ENCODE peak calls at places on chromosomes 5 and 9, in four cellular contexts. One of them, this sample, is unnamed.

GRCh38 chr5:53071738-53072137 is 37.8 kb downstream of the MOCS2 start:
- DNase-seq in astrocyte of the spinal cord: no peak
- DNase-seq in breast epithelium: no peak
- DNase-seq in ovary: no peak
- DNase-seq in this sample: no peak

GRCh38 chr9:94638335-94639044 is 828 bp downstream of the FBP1 start:
- DNase-seq in astrocyte of the spinal cord: no peak
- DNase-seq in breast epithelium: no peak
- DNase-seq in ovary: no peak
- DNase-seq in this sample: no peak

GRCh38 chr5:179153341-179153901 is 93.2 kb downstream of the ZNF354C start:
- DNase-seq in astrocyte of the spinal cord: no peak
- DNase-seq in breast epithelium: no peak
- DNase-seq in ovary: no peak
- DNase-seq in this sample: no peak

GRCh38 chr9:112819635-112820496 is 69.3 kb downstream of the SNX30 start:
- DNase-seq in astrocyte of the spinal cord: peak
- DNase-seq in breast epithelium: no peak
- DNase-seq in ovary: peak
- DNase-seq in this sample: no peak

GRCh38 chr9:22237497-22238363 is 208.9 kb upstream of the DMRTA1 start:
- DNase-seq in astrocyte of the spinal cord: peak
- DNase-seq in breast epithelium: no peak
- DNase-seq in ovary: no peak
- DNase-seq in this sample: no peak

GRCh38 chr5:16841416-16841815 is 94.7 kb downstream of the MYO10 start:
- DNase-seq in astrocyte of the spinal cord: no peak
- DNase-seq in breast epithelium: no peak
- DNase-seq in ovary: no peak
- DNase-seq in this sample: no peak

GRCh38 chr5:91591076-91591475 is 208.0 kb upstream of the ARRDC3 start:
- DNase-seq in astrocyte of the spinal cord: peak
- DNase-seq in breast epithelium: no peak
- DNase-seq in ovary: no peak
- DNase-seq in this sample: no peak

GRCh38 chr5:142859037-142859436 is 88.9 kb downstream of the ARHGAP26 start:
- DNase-seq in astrocyte of the spinal cord: no peak
- DNase-seq in breast epithelium: no peak
- DNase-seq in ovary: no peak
- DNase-seq in this sample: no peak

GRCh38 chr5:116652903-116653302 is 78.3 kb upstream of the SEMA6A start:
- DNase-seq in astrocyte of the spinal cord: peak
- DNase-seq in breast epithelium: no peak
- DNase-seq in ovary: no peak
- DNase-seq in this sample: no peak

GRCh38 chr9:88747768-88748167 is 212.8 kb downstream of the NXNL2 start:
- DNase-seq in astrocyte of the spinal cord: peak
- DNase-seq in breast epithelium: no peak
- DNase-seq in ovary: peak
- DNase-seq in this sample: no peak

GRCh38 chr9:135692410-135692809 is 6.9 kb downstream of the SOHLH1 start:
- DNase-seq in astrocyte of the spinal cord: no peak
- DNase-seq in breast epithelium: no peak
- DNase-seq in ovary: no peak
- DNase-seq in this sample: no peak

GRCh38 chr5:32072054-32072453 is 102.1 kb downstream of the GOLPH3 start:
- DNase-seq in astrocyte of the spinal cord: no peak
- DNase-seq in breast epithelium: no peak
- DNase-seq in ovary: no peak
- DNase-seq in this sample: no peak

GRCh38 chr9:125551781-125552180 is 155.2 kb downstream of the MAPKAP1 start:
- DNase-seq in astrocyte of the spinal cord: no peak
- DNase-seq in breast epithelium: no peak
- DNase-seq in ovary: no peak
- DNase-seq in this sample: no peak
- TF ChIP-seq CTCF in astrocyte of the spinal cord: no peak
- TF ChIP-seq CTCF in breast epithelium: no peak
- TF ChIP-seq CTCF in ovary: no peak
- TF ChIP-seq CTCF in this sample: no peak

DNA sequence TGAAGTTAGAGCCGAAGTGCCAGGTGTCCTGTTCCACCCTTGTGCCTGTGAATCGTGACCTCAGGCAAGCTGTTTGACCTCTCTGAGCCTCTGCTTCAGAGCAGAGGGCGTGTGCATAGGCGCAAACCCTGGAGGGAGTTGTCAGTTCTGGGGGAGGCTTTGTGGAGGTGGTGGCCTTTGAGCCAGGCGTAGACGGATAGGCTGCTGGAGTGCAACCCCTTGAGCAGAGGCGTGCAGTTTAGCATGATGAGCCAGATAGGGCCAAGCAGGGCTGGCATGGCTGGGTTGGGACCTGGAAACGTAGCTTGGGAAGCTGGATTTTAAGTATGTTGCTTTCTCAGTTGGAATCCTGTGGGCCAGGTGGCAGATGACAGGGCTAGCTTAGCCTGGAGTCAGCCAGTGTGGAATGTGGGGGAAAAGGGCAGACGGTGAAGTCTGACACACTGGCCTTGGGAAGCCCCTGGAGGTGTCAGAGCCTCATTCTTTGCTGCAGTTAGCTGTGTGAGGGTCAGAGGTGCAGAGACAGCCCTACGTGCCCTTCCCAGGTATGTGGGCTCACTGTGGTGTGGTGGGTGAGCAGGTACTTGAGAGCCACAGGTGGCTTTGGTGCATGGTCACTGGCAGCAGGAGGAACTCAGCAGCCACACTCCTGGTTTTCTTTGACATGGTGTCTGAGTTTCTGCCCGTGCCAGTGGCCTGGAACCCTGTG is 93.4 kb downstream of the DAB2IP start:
- DNase-seq in astrocyte of the spinal cord: peak
- DNase-seq in breast epithelium: no peak
- DNase-seq in ovary: no peak
- DNase-seq in this sample: no peak
- TF ChIP-seq CTCF in astrocyte of the spinal cord: no peak
- TF ChIP-seq CTCF in breast epithelium: no peak
- TF ChIP-seq CTCF in ovary: no peak
- TF ChIP-seq CTCF in this sample: no peak

GRCh38 chr9:80595192-80595591 is 1023.4 kb downstream of the TLE4 start:
- DNase-seq in astrocyte of the spinal cord: no peak
- DNase-seq in breast epithelium: no peak
- DNase-seq in ovary: no peak
- DNase-seq in this sample: no peak
- TF ChIP-seq CTCF in astrocyte of the spinal cord: no peak
- TF ChIP-seq CTCF in breast epithelium: no peak
- TF ChIP-seq CTCF in ovary: no peak
- TF ChIP-seq CTCF in this sample: no peak

GRCh38 chr5:42514759-42515158 is 91.5 kb downstream of the GHR start:
- DNase-seq in astrocyte of the spinal cord: no peak
- DNase-seq in breast epithelium: no peak
- DNase-seq in ovary: no peak
- DNase-seq in this sample: no peak
- TF ChIP-seq CTCF in astrocyte of the spinal cord: no peak
- TF ChIP-seq CTCF in breast epithelium: no peak
- TF ChIP-seq CTCF in ovary: no peak
- TF ChIP-seq CTCF in this sample: no peak

GRCh38 chr9:37292896-37293295 is 129.6 kb upstream of the GRHPR start:
- DNase-seq in astrocyte of the spinal cord: no peak
- DNase-seq in breast epithelium: no peak
- DNase-seq in ovary: no peak
- DNase-seq in this sample: no peak

GRCh38 chr9:37297592-37297991 is 124.9 kb upstream of the GRHPR start:
- DNase-seq in astrocyte of the spinal cord: no peak
- DNase-seq in breast epithelium: no peak
- DNase-seq in ovary: no peak
- DNase-seq in this sample: no peak

GRCh38 chr9:37293664-37294524 is 128.6 kb upstream of the GRHPR start:
- DNase-seq in astrocyte of the spinal cord: no peak
- DNase-seq in breast epithelium: no peak
- DNase-seq in ovary: no peak
- DNase-seq in this sample: no peak

GRCh38 chr9:37295178-37295577 is 127.3 kb upstream of the GRHPR start:
- DNase-seq in astrocyte of the spinal cord: no peak
- DNase-seq in breast epithelium: no peak
- DNase-seq in ovary: no peak
- DNase-seq in this sample: no peak

GRCh38 chr9:37295796-37296195 is 126.7 kb upstream of the GRHPR start:
- DNase-seq in astrocyte of the spinal cord: no peak
- DNase-seq in breast epithelium: no peak
- DNase-seq in ovary: no peak
- DNase-seq in this sample: no peak
- TF ChIP-seq CTCF in astrocyte of the spinal cord: no peak
- TF ChIP-seq CTCF in breast epithelium: no peak
- TF ChIP-seq CTCF in ovary: no peak
- TF ChIP-seq CTCF in this sample: no peak

DNA sequence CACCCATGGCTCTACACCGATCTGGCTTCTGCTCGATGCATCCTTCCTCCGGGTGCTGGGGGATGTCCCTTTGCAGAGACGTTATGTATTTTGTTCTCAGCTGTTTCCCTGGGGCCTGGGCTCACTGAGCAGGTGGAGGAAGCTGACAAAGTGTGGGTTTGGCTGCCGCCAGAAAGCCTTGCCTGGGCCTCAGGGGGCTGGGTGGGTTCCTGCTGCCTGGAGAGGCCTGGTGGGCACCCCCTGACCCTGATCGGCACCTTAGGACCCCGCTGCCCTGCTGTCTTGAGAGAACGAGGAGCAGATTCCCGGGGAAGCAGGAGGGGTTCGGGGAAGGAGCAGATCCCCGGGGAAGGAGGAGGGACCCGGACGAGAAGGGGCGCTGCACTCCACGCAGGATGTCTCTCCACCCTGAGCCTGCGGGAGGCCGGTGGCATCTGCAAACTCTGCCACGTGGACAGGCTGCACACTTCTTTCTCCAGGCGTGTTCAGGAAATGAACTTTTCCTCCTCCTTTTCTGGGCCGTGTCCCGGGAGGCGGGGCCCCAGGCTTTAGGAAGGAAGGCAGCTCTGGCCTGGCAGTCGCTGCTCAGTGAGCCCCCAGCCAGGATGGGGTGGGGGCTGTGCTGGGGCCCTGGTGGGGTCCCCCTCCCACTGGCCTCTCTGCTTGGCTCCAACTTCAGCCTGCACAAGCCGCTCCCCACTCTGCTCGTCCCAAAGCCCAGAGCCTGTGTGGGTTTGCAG is 149.0 kb downstream of the RXRA start:
- DNase-seq in astrocyte of the spinal cord: peak
- DNase-seq in breast epithelium: peak
- DNase-seq in ovary: peak
- DNase-seq in this sample: no peak
- TF ChIP-seq CTCF in astrocyte of the spinal cord: no peak
- TF ChIP-seq CTCF in breast epithelium: no peak
- TF ChIP-seq CTCF in ovary: no peak
- TF ChIP-seq CTCF in this sample: no peak

GRCh38 chr9:114397848-114398605 is 10.2 kb upstream of the AKNA start:
- DNase-seq in astrocyte of the spinal cord: peak
- DNase-seq in breast epithelium: peak
- DNase-seq in ovary: peak
- DNase-seq in this sample: peak
- TF ChIP-seq CTCF in astrocyte of the spinal cord: no peak
- TF ChIP-seq CTCF in breast epithelium: peak
- TF ChIP-seq CTCF in ovary: no peak
- TF ChIP-seq CTCF in this sample: no peak

DNA sequence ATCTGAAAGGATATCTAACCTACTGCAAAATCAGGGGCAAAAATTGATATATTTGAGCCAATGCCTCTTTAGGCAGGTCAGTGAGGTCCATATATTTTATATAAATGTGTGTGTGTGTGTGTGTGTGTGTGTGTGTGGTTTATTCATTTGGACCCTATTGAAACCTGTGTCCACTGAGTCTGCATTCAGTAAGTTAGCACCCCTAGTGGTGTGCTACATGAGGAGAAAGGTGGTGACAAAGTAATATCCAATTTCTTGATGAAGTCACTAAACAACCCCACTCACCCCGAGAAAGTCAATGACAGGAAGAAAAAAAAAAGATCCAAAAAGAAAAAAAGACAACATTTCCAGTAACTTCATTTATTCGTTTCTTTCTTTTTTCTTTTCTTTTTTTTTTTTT is 4.1 kb downstream of the FBXW11 start:
- DNase-seq in astrocyte of the spinal cord: peak
- DNase-seq in breast epithelium: no peak
- DNase-seq in ovary: no peak
- DNase-seq in this sample: no peak
- TF ChIP-seq CTCF in astrocyte of the spinal cord: peak
- TF ChIP-seq CTCF in breast epithelium: no peak
- TF ChIP-seq CTCF in ovary: no peak
- TF ChIP-seq CTCF in this sample: no peak

This sample was measured in omental fat pad.